ENCODE peak calls at places on chromosomes 5 and 9, in four cellular contexts. One of them, this sample, is unnamed.
A peak's percentile ranks its signal among the peaks of the same experiment; 100 is the strongest.

GRCh38 chr9:109411818-109412352 is 86.2 kb downstream of the PTPN3 start:
- DNase-seq in GM12878: peak; percentile 75
- DNase-seq in HL-60: peak; percentile 23
- DNase-seq in K562: peak; percentile 47
- DNase-seq in this sample: no peak

GRCh38 chr5:171412186-171412585 is 7.3 kb upstream of the FGF18 start:
- DNase-seq in GM12878: no peak
- DNase-seq in HL-60: no peak
- DNase-seq in K562: no peak
- DNase-seq in this sample: no peak

GRCh38 chr5:172420215-172420934 is 34.0 kb downstream of the SH3PXD2B start:
- DNase-seq in GM12878: no peak
- DNase-seq in HL-60: peak; percentile 45
- DNase-seq in K562: peak; percentile 32
- DNase-seq in this sample: no peak

GRCh38 chr5:146213210-146213838 is 9.9 kb downstream of the RBM27 start:
- DNase-seq in GM12878: no peak
- DNase-seq in HL-60: no peak
- DNase-seq in K562: no peak
- DNase-seq in this sample: no peak

GRCh38 chr9:124551472-124552339 is 44.5 kb upstream of the NR5A1 start:
- DNase-seq in GM12878: peak; percentile 4
- DNase-seq in HL-60: no peak
- DNase-seq in K562: peak; percentile 48
- DNase-seq in this sample: no peak

GRCh38 chr9:34332370-34332964 is 3.1 kb downstream of the NUDT2 start:
- DNase-seq in GM12878: peak; percentile 12
- DNase-seq in HL-60: no peak
- DNase-seq in K562: peak; percentile 23
- DNase-seq in this sample: no peak

GRCh38 chr5:77973253-77973609 is 197.1 kb upstream of the TBCA start:
- DNase-seq in GM12878: no peak
- DNase-seq in HL-60: no peak
- DNase-seq in K562: no peak
- DNase-seq in this sample: no peak

GRCh38 chr5:127957183-127957582 is 126.4 kb upstream of the SLC12A2 start:
- DNase-seq in GM12878: no peak
- DNase-seq in HL-60: no peak
- DNase-seq in K562: no peak
- DNase-seq in this sample: no peak

GRCh38 chr9:110809038-110809595 is 140.5 kb downstream of the MUSK start:
- DNase-seq in GM12878: peak; percentile 44
- DNase-seq in HL-60: no peak
- DNase-seq in K562: no peak
- DNase-seq in this sample: no peak

GRCh38 chr9:87557996-87558395 is 60.3 kb downstream of the DAPK1 start:
- DNase-seq in GM12878: peak; percentile 64
- DNase-seq in HL-60: no peak
- DNase-seq in K562: no peak
- DNase-seq in this sample: no peak

GRCh38 chr5:91123896-91124295 is 259.2 kb downstream of the ARRDC3 start:
- DNase-seq in GM12878: no peak
- DNase-seq in HL-60: no peak
- DNase-seq in K562: no peak
- DNase-seq in this sample: no peak

GRCh38 chr9:1458503-1458902 is 408.3 kb downstream of the DMRT2 start:
- DNase-seq in GM12878: no peak
- DNase-seq in HL-60: no peak
- DNase-seq in K562: no peak
- DNase-seq in this sample: no peak

GRCh38 chr5:51347704-51348103 is 35.5 kb upstream of the ISL1 start:
- DNase-seq in GM12878: no peak
- DNase-seq in HL-60: no peak
- DNase-seq in K562: no peak
- DNase-seq in this sample: no peak

GRCh38 chr9:35746583-35746982 is 2.4 kb downstream of the GBA2 start:
- DNase-seq in GM12878: no peak
- DNase-seq in HL-60: no peak
- DNase-seq in K562: no peak
- DNase-seq in this sample: no peak

GRCh38 chr9:105088499-105088898 is 156.0 kb upstream of the SLC44A1 start:
- DNase-seq in GM12878: no peak
- DNase-seq in HL-60: no peak
- DNase-seq in K562: no peak
- DNase-seq in this sample: no peak

GRCh38 chr9:16551692-16552091 is 318.8 kb downstream of the BNC2 start:
- DNase-seq in GM12878: no peak
- DNase-seq in HL-60: no peak
- DNase-seq in K562: no peak
- DNase-seq in this sample: no peak

GRCh38 chr5:100424787-100425186 is 110.4 kb upstream of the FAM174A start:
- DNase-seq in GM12878: no peak
- DNase-seq in HL-60: no peak
- DNase-seq in K562: no peak
- DNase-seq in this sample: no peak

GRCh38 chr5:74521401-74521800 is 119.1 kb downstream of the ENC1 start:
- DNase-seq in GM12878: no peak
- DNase-seq in HL-60: no peak
- DNase-seq in K562: no peak
- DNase-seq in this sample: no peak

GRCh38 chr5:124583469-124584350 is 162.7 kb downstream of the ZNF608 start:
- DNase-seq in GM12878: peak; percentile 89
- DNase-seq in HL-60: no peak
- DNase-seq in K562: peak; percentile 28
- DNase-seq in this sample: peak; percentile 33

GRCh38 chr5:180673371-180674252 is 24.2 kb upstream of the FLT4 start:
- DNase-seq in GM12878: no peak
- DNase-seq in HL-60: no peak
- DNase-seq in K562: no peak
- DNase-seq in this sample: no peak

GRCh38 chr9:109022909-109023308 is 9.6 kb upstream of the CTNNAL1 start:
- DNase-seq in GM12878: no peak
- DNase-seq in HL-60: no peak
- DNase-seq in K562: no peak
- DNase-seq in this sample: no peak

GRCh38 chr5:45385321-45386058 is 310.7 kb downstream of the HCN1 start:
- DNase-seq in GM12878: no peak
- DNase-seq in HL-60: no peak
- DNase-seq in K562: no peak
- DNase-seq in this sample: no peak

GRCh38 chr5:5613261-5613990 is 190.9 kb downstream of the ICE1 start:
- DNase-seq in GM12878: peak; percentile 2
- DNase-seq in HL-60: no peak
- DNase-seq in K562: no peak
- DNase-seq in this sample: no peak

GRCh38 chr5:119943148-119943547 is 313.8 kb downstream of the FAM170A start:
- DNase-seq in GM12878: no peak
- DNase-seq in HL-60: no peak
- DNase-seq in K562: no peak
- DNase-seq in this sample: no peak

GRCh38 chr9:114238919-114239879 is 83.7 kb upstream of the ORM1 start:
- DNase-seq in GM12878: no peak
- DNase-seq in HL-60: peak; percentile 42
- DNase-seq in K562: peak; percentile 91
- DNase-seq in this sample: no peak

GRCh38 chr5:139982157-139982974 is 60.7 kb downstream of the NRG2 start:
- DNase-seq in GM12878: no peak
- DNase-seq in HL-60: no peak
- DNase-seq in K562: peak; percentile 23
- DNase-seq in this sample: no peak

GRCh38 chr5:2254880-2255750 is 372.4 kb upstream of the IRX4 start:
- DNase-seq in GM12878: no peak
- DNase-seq in HL-60: no peak
- DNase-seq in K562: no peak
- DNase-seq in this sample: no peak

GRCh38 chr5:62643556-62644451 is 65.2 kb downstream of the LRRC70 start:
- DNase-seq in GM12878: no peak
- DNase-seq in HL-60: no peak
- DNase-seq in K562: no peak
- DNase-seq in this sample: no peak

GRCh38 chr5:77448831-77449230 is 43.3 kb downstream of the WDR41 start:
- DNase-seq in GM12878: no peak
- DNase-seq in HL-60: no peak
- DNase-seq in K562: no peak
- DNase-seq in this sample: no peak

GRCh38 chr5:33662721-33663435 is 222.1 kb downstream of the TARS1 start:
- DNase-seq in GM12878: no peak
- DNase-seq in HL-60: no peak
- DNase-seq in K562: no peak
- DNase-seq in this sample: no peak

GRCh38 chr5:175696139-175696854 is 38.4 kb downstream of the HRH2 start:
- DNase-seq in GM12878: peak; percentile 1
- DNase-seq in HL-60: peak; percentile 98
- DNase-seq in K562: peak; percentile 84
- DNase-seq in this sample: peak; percentile 41

GRCh38 chr5:141876628-141877477 is 1.4 kb downstream of the PCDH1 start:
- DNase-seq in GM12878: no peak
- DNase-seq in HL-60: no peak
- DNase-seq in K562: no peak
- DNase-seq in this sample: no peak
- TF ChIP-seq POLR2AphosphoS5 in GM12878: no peak
- TF ChIP-seq POLR2AphosphoS5 in HL-60: no peak
- TF ChIP-seq POLR2AphosphoS5 in K562: no peak
- TF ChIP-seq POLR2AphosphoS5 in this sample: no peak

GRCh38 chr5:56479701-56480304 is 246.7 kb upstream of the ANKRD55 start:
- DNase-seq in GM12878: peak; percentile 30
- DNase-seq in HL-60: no peak
- DNase-seq in K562: no peak
- DNase-seq in this sample: no peak
- TF ChIP-seq SPI1 in GM12878: no peak
- TF ChIP-seq SPI1 in HL-60: no peak
- TF ChIP-seq SPI1 in K562: no peak
- TF ChIP-seq SPI1 in this sample: no peak

GRCh38 chr5:132376694-132377641 is 7.5 kb downstream of the SLC22A5 start:
- DNase-seq in GM12878: no peak
- DNase-seq in HL-60: no peak
- DNase-seq in K562: no peak
- DNase-seq in this sample: no peak
- TF ChIP-seq POLR2AphosphoS5 in GM12878: no peak
- TF ChIP-seq POLR2AphosphoS5 in HL-60: no peak
- TF ChIP-seq POLR2AphosphoS5 in K562: no peak
- TF ChIP-seq POLR2AphosphoS5 in this sample: no peak

GRCh38 chr5:116137544-116138378 is 52.9 kb downstream of the COMMD10 start:
- DNase-seq in GM12878: peak; percentile 12
- DNase-seq in HL-60: no peak
- DNase-seq in K562: peak; percentile 23
- DNase-seq in this sample: no peak
- TF ChIP-seq SPI1 in GM12878: no peak
- TF ChIP-seq SPI1 in HL-60: no peak
- TF ChIP-seq SPI1 in K562: no peak
- TF ChIP-seq SPI1 in this sample: no peak

GRCh38 chr5:179023528-179024189 is at the start of gene ZNF879:
- DNase-seq in GM12878: no peak
- DNase-seq in HL-60: peak; percentile 83
- DNase-seq in K562: peak; percentile 76
- DNase-seq in this sample: peak; percentile 19
- TF ChIP-seq POLR2AphosphoS5 in GM12878: no peak
- TF ChIP-seq POLR2AphosphoS5 in HL-60: peak; percentile 54
- TF ChIP-seq POLR2AphosphoS5 in K562: no peak
- TF ChIP-seq POLR2AphosphoS5 in this sample: no peak

GRCh38 chr9:96554801-96555566 is 64.7 kb downstream of the CDC14B start:
- DNase-seq in GM12878: no peak
- DNase-seq in HL-60: no peak
- DNase-seq in K562: no peak
- DNase-seq in this sample: no peak

GRCh38 chr9:96555567-96556386 is 63.9 kb downstream of the CDC14B start:
- DNase-seq in GM12878: no peak
- DNase-seq in HL-60: no peak
- DNase-seq in K562: no peak
- DNase-seq in this sample: no peak

GRCh38 chr9:96557921-96558320 is 61.7 kb downstream of the CDC14B start:
- DNase-seq in GM12878: no peak
- DNase-seq in HL-60: no peak
- DNase-seq in K562: no peak
- DNase-seq in this sample: no peak

GRCh38 chr9:96554326-96554725 is 65.3 kb downstream of the CDC14B start:
- DNase-seq in GM12878: no peak
- DNase-seq in HL-60: no peak
- DNase-seq in K562: no peak
- DNase-seq in this sample: no peak

DNA sequence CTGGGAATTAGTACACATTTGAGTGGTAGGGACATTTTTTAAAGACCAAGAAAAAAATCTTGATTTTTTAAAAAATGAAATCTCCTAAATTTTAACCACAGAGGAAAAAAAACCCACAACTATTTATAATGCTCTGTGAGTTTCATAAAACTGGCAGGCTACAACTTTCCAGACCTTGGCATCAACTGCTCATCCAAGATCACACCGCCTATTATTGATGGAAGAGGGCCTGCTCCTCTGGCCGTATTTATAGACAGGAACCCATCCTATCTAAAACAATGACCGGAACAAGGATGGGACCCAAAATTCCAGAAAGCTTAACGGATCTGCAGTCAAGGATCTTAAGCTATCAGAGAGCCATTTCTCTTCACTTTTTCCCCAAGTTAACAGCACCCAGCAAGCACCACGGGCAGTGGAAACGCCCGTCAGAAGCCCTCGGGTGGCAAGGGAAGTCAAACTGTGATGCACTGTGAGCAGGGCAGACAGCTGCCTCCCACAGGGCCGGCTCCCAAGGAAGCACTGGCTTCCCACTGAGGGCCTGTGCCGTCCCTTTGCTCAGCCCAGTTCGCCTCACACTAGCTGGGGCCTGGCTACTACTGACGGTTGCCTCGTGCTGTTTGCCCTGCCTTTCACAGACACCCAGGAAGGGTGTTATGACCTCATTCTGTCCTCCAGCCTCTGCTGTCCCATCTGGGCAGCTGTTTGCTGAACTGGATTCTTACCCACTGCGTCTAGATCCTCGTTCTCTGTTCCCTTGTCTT is 62.8 kb downstream of the CDC14B start:
- DNase-seq in GM12878: no peak
- DNase-seq in HL-60: no peak
- DNase-seq in K562: no peak
- DNase-seq in this sample: no peak
- TF ChIP-seq SPI1 in GM12878: no peak
- TF ChIP-seq SPI1 in HL-60: no peak
- TF ChIP-seq SPI1 in K562: no peak
- TF ChIP-seq SPI1 in this sample: no peak

DNA sequence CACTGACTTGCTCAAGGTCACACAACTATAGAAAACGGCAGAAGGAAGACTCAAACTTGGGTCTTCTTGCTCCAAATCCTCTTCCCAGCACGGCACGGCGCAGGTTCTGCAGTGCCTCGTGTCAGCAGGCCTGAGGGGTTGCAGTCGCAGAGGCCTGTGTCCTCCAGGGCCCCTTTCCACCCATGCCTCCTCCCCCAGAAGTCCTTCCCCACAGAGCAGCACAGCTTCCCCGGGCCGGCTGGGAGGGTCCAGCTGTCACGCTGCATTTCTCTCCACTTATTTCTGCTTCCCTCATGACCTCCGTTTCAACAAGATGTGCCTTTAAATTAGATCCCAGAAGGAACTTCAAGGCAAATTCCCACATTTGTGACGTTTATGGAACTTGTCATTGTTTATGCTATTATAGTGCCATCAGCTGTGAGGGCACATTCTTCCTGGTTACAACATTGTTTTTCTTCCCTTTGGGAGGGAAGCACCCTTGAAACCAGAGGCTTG is 148.4 kb downstream of the C5orf15 start:
- DNase-seq in GM12878: no peak
- DNase-seq in HL-60: no peak
- DNase-seq in K562: no peak
- DNase-seq in this sample: no peak
- TF ChIP-seq POLR2AphosphoS5 in GM12878: no peak
- TF ChIP-seq POLR2AphosphoS5 in HL-60: no peak
- TF ChIP-seq POLR2AphosphoS5 in K562: no peak
- TF ChIP-seq POLR2AphosphoS5 in this sample: no peak